ENCODE peak calls at places on chromosomes 3 and 15, in seven cellular contexts. One of them, this sample, is unnamed.

GRCh38 chr3:156509209-156510174 is 45.4 kb downstream of the SSR3 start:
- DNase-seq in stimulated activated CD8-positive, alpha-beta memory T cell treated with anti-CD3 and anti-CD28 coated beads, Interleukin-2, amount 100 ng/mL, for 1 hour: no peak
- DNase-seq in RPMI7951: peak; percentile 64
- DNase-seq in NCI-H1694: peak; percentile 88
- DNase-seq in astrocyte of the spinal cord: peak; percentile 80
- DNase-seq in activated CD4-positive, alpha-beta T cell treated with anti-CD3 and anti-CD28 coated beads, Interleukin-2, amount 10 ng/mL, durations not matched to agents 7 days and 5 days: peak; percentile 20
- DNase-seq in HepG2: peak; percentile 18
- DNase-seq in this sample: peak; percentile 18

GRCh38 chr3:195221015-195221853 is 49.7 kb downstream of the XXYLT1 start:
- DNase-seq in NCI-H1694: no peak
- DNase-seq in HepG2: no peak
- DNase-seq in activated CD4-positive, alpha-beta T cell treated with anti-CD3 and anti-CD28 coated beads, Interleukin-2, amount 10 ng/mL, durations not matched to agents 7 days and 5 days: no peak
- DNase-seq in RPMI7951: peak; percentile 69
- DNase-seq in stimulated activated CD8-positive, alpha-beta memory T cell treated with anti-CD3 and anti-CD28 coated beads, Interleukin-2, amount 100 ng/mL, for 1 hour: no peak
- DNase-seq in astrocyte of the spinal cord: peak; percentile 40
- DNase-seq in this sample: no peak

GRCh38 chr15:85024509-85025336 is 43.1 kb downstream of the PDE8A start:
- DNase-seq in activated CD4-positive, alpha-beta T cell treated with anti-CD3 and anti-CD28 coated beads, Interleukin-2, amount 10 ng/mL, durations not matched to agents 7 days and 5 days: no peak
- DNase-seq in stimulated activated CD8-positive, alpha-beta memory T cell treated with anti-CD3 and anti-CD28 coated beads, Interleukin-2, amount 100 ng/mL, for 1 hour: no peak
- DNase-seq in HepG2: peak; percentile 46
- DNase-seq in RPMI7951: peak; percentile 76
- DNase-seq in astrocyte of the spinal cord: peak; percentile 83
- DNase-seq in NCI-H1694: no peak
- DNase-seq in this sample: no peak

GRCh38 chr3:29186131-29186599 is 94.7 kb upstream of the RBMS3 start:
- DNase-seq in NCI-H1694: no peak
- DNase-seq in HepG2: no peak
- DNase-seq in RPMI7951: peak; percentile 97
- DNase-seq in activated CD4-positive, alpha-beta T cell treated with anti-CD3 and anti-CD28 coated beads, Interleukin-2, amount 10 ng/mL, durations not matched to agents 7 days and 5 days: no peak
- DNase-seq in astrocyte of the spinal cord: peak; percentile 98
- DNase-seq in stimulated activated CD8-positive, alpha-beta memory T cell treated with anti-CD3 and anti-CD28 coated beads, Interleukin-2, amount 100 ng/mL, for 1 hour: no peak
- DNase-seq in this sample: no peak

GRCh38 chr3:71201939-71202338 is 381.6 kb downstream of the FOXP1 start:
- DNase-seq in astrocyte of the spinal cord: peak; percentile 75
- DNase-seq in HepG2: no peak
- DNase-seq in NCI-H1694: peak; percentile 8
- DNase-seq in RPMI7951: no peak
- DNase-seq in stimulated activated CD8-positive, alpha-beta memory T cell treated with anti-CD3 and anti-CD28 coated beads, Interleukin-2, amount 100 ng/mL, for 1 hour: no peak
- DNase-seq in activated CD4-positive, alpha-beta T cell treated with anti-CD3 and anti-CD28 coated beads, Interleukin-2, amount 10 ng/mL, durations not matched to agents 7 days and 5 days: no peak
- DNase-seq in this sample: no peak

GRCh38 chr3:196927571-196928453 is 14.5 kb downstream of the NCBP2 start:
- DNase-seq in stimulated activated CD8-positive, alpha-beta memory T cell treated with anti-CD3 and anti-CD28 coated beads, Interleukin-2, amount 100 ng/mL, for 1 hour: no peak
- DNase-seq in activated CD4-positive, alpha-beta T cell treated with anti-CD3 and anti-CD28 coated beads, Interleukin-2, amount 10 ng/mL, durations not matched to agents 7 days and 5 days: no peak
- DNase-seq in NCI-H1694: no peak
- DNase-seq in RPMI7951: no peak
- DNase-seq in astrocyte of the spinal cord: no peak
- DNase-seq in HepG2: no peak
- DNase-seq in this sample: no peak

GRCh38 chr3:58101499-58102370 is 93.5 kb downstream of the FLNB start:
- DNase-seq in activated CD4-positive, alpha-beta T cell treated with anti-CD3 and anti-CD28 coated beads, Interleukin-2, amount 10 ng/mL, durations not matched to agents 7 days and 5 days: no peak
- DNase-seq in stimulated activated CD8-positive, alpha-beta memory T cell treated with anti-CD3 and anti-CD28 coated beads, Interleukin-2, amount 100 ng/mL, for 1 hour: no peak
- DNase-seq in astrocyte of the spinal cord: no peak
- DNase-seq in NCI-H1694: no peak
- DNase-seq in RPMI7951: no peak
- DNase-seq in HepG2: peak; percentile 98
- DNase-seq in this sample: no peak

GRCh38 chr3:43559961-43560360 is 61.9 kb downstream of the ANO10 start:
- DNase-seq in stimulated activated CD8-positive, alpha-beta memory T cell treated with anti-CD3 and anti-CD28 coated beads, Interleukin-2, amount 100 ng/mL, for 1 hour: no peak
- DNase-seq in RPMI7951: no peak
- DNase-seq in activated CD4-positive, alpha-beta T cell treated with anti-CD3 and anti-CD28 coated beads, Interleukin-2, amount 10 ng/mL, durations not matched to agents 7 days and 5 days: no peak
- DNase-seq in HepG2: no peak
- DNase-seq in NCI-H1694: no peak
- DNase-seq in astrocyte of the spinal cord: no peak
- DNase-seq in this sample: no peak

GRCh38 chr3:40086890-40087884 is 222.3 kb upstream of the EIF1B start:
- DNase-seq in activated CD4-positive, alpha-beta T cell treated with anti-CD3 and anti-CD28 coated beads, Interleukin-2, amount 10 ng/mL, durations not matched to agents 7 days and 5 days: no peak
- DNase-seq in NCI-H1694: no peak
- DNase-seq in HepG2: peak; percentile 92
- DNase-seq in stimulated activated CD8-positive, alpha-beta memory T cell treated with anti-CD3 and anti-CD28 coated beads, Interleukin-2, amount 100 ng/mL, for 1 hour: no peak
- DNase-seq in RPMI7951: peak; percentile 42
- DNase-seq in astrocyte of the spinal cord: no peak
- DNase-seq in this sample: no peak

GRCh38 chr3:44883999-44884431 is 9.6 kb downstream of the TGM4 start:
- DNase-seq in activated CD4-positive, alpha-beta T cell treated with anti-CD3 and anti-CD28 coated beads, Interleukin-2, amount 10 ng/mL, durations not matched to agents 7 days and 5 days: no peak
- DNase-seq in stimulated activated CD8-positive, alpha-beta memory T cell treated with anti-CD3 and anti-CD28 coated beads, Interleukin-2, amount 100 ng/mL, for 1 hour: no peak
- DNase-seq in RPMI7951: peak; percentile 94
- DNase-seq in astrocyte of the spinal cord: peak; percentile 99
- DNase-seq in HepG2: no peak
- DNase-seq in NCI-H1694: no peak
- DNase-seq in this sample: no peak

GRCh38 chr3:33115024-33115768 is 1.4 kb downstream of the CRTAP start:
- DNase-seq in stimulated activated CD8-positive, alpha-beta memory T cell treated with anti-CD3 and anti-CD28 coated beads, Interleukin-2, amount 100 ng/mL, for 1 hour: no peak
- DNase-seq in NCI-H1694: no peak
- DNase-seq in RPMI7951: peak; percentile 96
- DNase-seq in activated CD4-positive, alpha-beta T cell treated with anti-CD3 and anti-CD28 coated beads, Interleukin-2, amount 10 ng/mL, durations not matched to agents 7 days and 5 days: no peak
- DNase-seq in astrocyte of the spinal cord: peak; percentile 89
- DNase-seq in HepG2: no peak
- DNase-seq in this sample: no peak

GRCh38 chr15:69631978-69632377 is 179.4 kb downstream of the RPLP1 start:
- DNase-seq in activated CD4-positive, alpha-beta T cell treated with anti-CD3 and anti-CD28 coated beads, Interleukin-2, amount 10 ng/mL, durations not matched to agents 7 days and 5 days: no peak
- DNase-seq in astrocyte of the spinal cord: no peak
- DNase-seq in HepG2: no peak
- DNase-seq in NCI-H1694: no peak
- DNase-seq in RPMI7951: no peak
- DNase-seq in stimulated activated CD8-positive, alpha-beta memory T cell treated with anti-CD3 and anti-CD28 coated beads, Interleukin-2, amount 100 ng/mL, for 1 hour: no peak
- DNase-seq in this sample: no peak

GRCh38 chr3:81663114-81663513 is 98.3 kb downstream of the GBE1 start:
- DNase-seq in HepG2: no peak
- DNase-seq in astrocyte of the spinal cord: no peak
- DNase-seq in RPMI7951: no peak
- DNase-seq in activated CD4-positive, alpha-beta T cell treated with anti-CD3 and anti-CD28 coated beads, Interleukin-2, amount 10 ng/mL, durations not matched to agents 7 days and 5 days: no peak
- DNase-seq in NCI-H1694: no peak
- DNase-seq in stimulated activated CD8-positive, alpha-beta memory T cell treated with anti-CD3 and anti-CD28 coated beads, Interleukin-2, amount 100 ng/mL, for 1 hour: no peak
- DNase-seq in this sample: no peak

This sample was measured in iPS DF 6.9.